ENCODE peak calls at places on chromosome 19, in six cellular contexts. H is RWPE1, T is breast epithelium, G is GM03348, A is progenitor cell of endocrine pancreas, C is ovary. F is an unnamed sample.

GRCh38 chr19:3697094-3697493 is 3.2 kb downstream of the PIP5K1C start:
- DNase-seq in H (no peak), T (no peak), G (no peak), A (no peak), C (no peak), F (no peak)

GRCh38 chr19:44515031-44515430 is 14.4 kb downstream of the CEACAM20 start:
- DNase-seq in H (no peak), T (no peak), G (no peak), A (no peak), C (no peak), F (no peak)

GRCh38 chr19:11722414-11722813 is 16.3 kb downstream of the ZNF823 start:
- DNase-seq in H (no peak), T (no peak), G (no peak), A (no peak), C (no peak), F (no peak)

GRCh38 chr19:38024991-38025716 is 118.1 kb downstream of the SIPA1L3 start:
- DNase-seq in H (no peak), T (no peak), G (no peak), A (no peak), C (no peak), F (no peak)

GRCh38 chr19:37594982-37595382 is 306 bp downstream of the ZNF540 start:
- DNase-seq in H (no peak), T (peak; percentile 72), G (peak; percentile 61), A (peak; percentile 25), C (peak; percentile 78), F (peak; percentile 51)

GRCh38 chr19:2332341-2333026 is 4.0 kb downstream of the SPPL2B start:
- DNase-seq in H (no peak), T (no peak), G (no peak), A (no peak), C (no peak), F (peak; percentile 75)

GRCh38 chr19:4717191-4717965 is 6.3 kb downstream of the DPP9 start:
- DNase-seq in H (peak; percentile 95), T (no peak), G (no peak), A (no peak), C (no peak), F (no peak)

GRCh38 chr19:10899171-10899653 is 27.9 kb downstream of the CARM1 start:
- DNase-seq in H (peak; percentile 68), T (peak; percentile 89), G (no peak), A (no peak), C (no peak), F (no peak)

GRCh38 chr19:46372901-46373572 is 26.1 kb downstream of the PPP5C start:
- DNase-seq in H (peak; percentile 60), T (no peak), G (peak; percentile 46), A (no peak), C (peak; percentile 35), F (no peak)

GRCh38 chr19:50933640-50934039 is 19.2 kb downstream of the KLK5 start:
- DNase-seq in H (peak; percentile 53), T (no peak), G (no peak), A (no peak), C (no peak), F (no peak)